ENCODE peak calls at places on chromosomes 5 and 9, in ten cellular contexts. Y, P, F, S, H, Q, G, B, T and X are unnamed samples. For H3K4me1, the result is how much of the 10 kb centered on the place peaks cover.

GRCh38 chr5:29252390-29252789 is 1941.1 kb upstream of the CDH6 start:
- DNase-seq in Y (no peak), P (no peak), F (no peak), S (no peak), H (no peak), Q (peak), G (no peak), B (no peak), T (no peak), X (no peak)

GRCh38 chr5:136028782-136029742 is at the start of gene TGFBI:
- DNase-seq in Y (no peak), P (peak), F (peak), S (peak), H (no peak), Q (peak), G (peak), B (peak), T (peak), X (peak)

GRCh38 chr9:137828527-137829259 is 48.9 kb upstream of the CACNA1B start:
- DNase-seq in Y (no peak), P (no peak), F (peak), S (no peak), H (no peak), Q (peak), G (no peak), B (peak), T (no peak), X (no peak)

GRCh38 chr5:3218096-3218495 is 377.5 kb upstream of the IRX1 start:
- DNase-seq in Y (no peak), P (peak), F (no peak), S (no peak), H (no peak), Q (no peak), G (no peak), B (no peak), T (peak), X (no peak)

GRCh38 chr9:37094751-37095150 is 25.6 kb upstream of the ZCCHC7 start:
- DNase-seq in Y (no peak), P (no peak), F (no peak), S (no peak), H (no peak), Q (no peak), G (no peak), B (no peak), T (no peak), X (no peak)

GRCh38 chr9:2857564-2858198 is 13.8 kb upstream of the PUM3 start:
- DNase-seq in Y (peak), P (peak), F (peak), S (peak), H (peak), Q (peak), G (peak), B (peak), T (peak), X (peak)

GRCh38 chr5:2740849-2741555 is 10.5 kb downstream of the IRX2 start:
- DNase-seq in Y (no peak), P (peak), F (no peak), S (no peak), H (no peak), Q (no peak), G (no peak), B (no peak), T (peak), X (no peak)

GRCh38 chr5:61811052-61811451 is 479.0 kb downstream of the ZSWIM6 start:
- DNase-seq in Y (no peak), P (no peak), F (peak), S (no peak), H (no peak), Q (no peak), G (no peak), B (peak), T (no peak), X (no peak)

GRCh38 chr9:86181379-86182315 is 77.8 kb downstream of the C9orf153 start:
- DNase-seq in Y (no peak), P (no peak), F (no peak), S (no peak), H (no peak), Q (no peak), G (no peak), B (no peak), T (no peak), X (no peak)

GRCh38 chr9:128550770-128551651 is 1.4 kb upstream of the SPTAN1 start:
- DNase-seq in Y (peak), P (no peak), F (peak), S (peak), H (no peak), Q (peak), G (no peak), B (peak), T (peak), X (no peak)

GRCh38 chr9:14052346-14052745 is 261.6 kb downstream of the NFIB start:
- DNase-seq in Y (no peak), P (no peak), F (no peak), S (no peak), H (no peak), Q (no peak), G (no peak), B (no peak), T (no peak), X (no peak)

GRCh38 chr9:22005083-22005699 is 3.9 kb downstream of the CDKN2B start:
- DNase-seq in Y (peak), P (no peak), F (peak), S (no peak), H (no peak), Q (peak), G (no peak), B (no peak), T (no peak), X (no peak)

GRCh38 chr9:95316794-95317118 is 753 bp downstream of the FANCC start:
- DNase-seq in Y (peak), P (peak), F (peak), S (peak), H (peak), Q (peak), G (peak), B (peak), T (peak), X (peak)

GRCh38 chr9:78507008-78507407 is 210.1 kb downstream of the PSAT1 start:
- DNase-seq in Y (no peak), P (no peak), F (no peak), S (no peak), H (no peak), Q (no peak), G (no peak), B (no peak), T (no peak), X (no peak)

GRCh38 chr9:6955251-6955921 is 197.6 kb downstream of the KDM4C start:
- DNase-seq in Y (peak), P (peak), F (peak), S (no peak), H (no peak), Q (no peak), G (no peak), B (peak), T (no peak), X (no peak)

GRCh38 chr5:1479066-1479465 is 33.8 kb upstream of the SLC6A3 start:
- DNase-seq in Y (no peak), P (no peak), F (no peak), S (no peak), H (no peak), Q (no peak), G (no peak), B (no peak), T (no peak), X (no peak)

GRCh38 chr9:135992486-135993408 is 31.6 kb upstream of the UBAC1 start:
- DNase-seq in Y (peak), P (peak), F (peak), S (peak), H (no peak), Q (peak), G (peak), B (peak), T (peak), X (peak)

GRCh38 chr5:40873481-40873880 is 32.3 kb downstream of the CARD6 start:
- DNase-seq in Y (no peak), P (no peak), F (no peak), S (no peak), H (no peak), Q (no peak), G (no peak), B (no peak), T (no peak), X (no peak)

GRCh38 chr9:130927338-130927737 is 11.7 kb downstream of the FIBCD1 start:
- DNase-seq in Y (no peak), P (no peak), F (peak), S (no peak), H (no peak), Q (no peak), G (no peak), B (peak), T (no peak), X (no peak)

GRCh38 chr5:2725957-2726356 is 25.5 kb downstream of the IRX2 start:
- DNase-seq in Y (no peak), P (peak), F (no peak), S (no peak), H (no peak), Q (peak), G (no peak), B (no peak), T (no peak), X (no peak)

GRCh38 chr5:79193643-79194042 is 42.3 kb upstream of the JMY start:
- DNase-seq in Y (peak), P (peak), F (peak), S (no peak), H (no peak), Q (no peak), G (peak), B (peak), T (no peak), X (peak)

GRCh38 chr5:136023935-136024645 is 4.7 kb upstream of the TGFBI start:
- DNase-seq in Y (peak), P (peak), F (peak), S (no peak), H (no peak), Q (no peak), G (no peak), B (peak), T (no peak), X (no peak)

GRCh38 chr5:96901384-96901783 is 25.1 kb downstream of the ERAP2 start:
- DNase-seq in Y (no peak), P (no peak), F (no peak), S (no peak), H (no peak), Q (peak), G (peak), B (no peak), T (no peak), X (no peak)

GRCh38 chr5:83418659-83419321 is 52.8 kb upstream of the VCAN start:
- DNase-seq in Y (no peak), P (no peak), F (no peak), S (no peak), H (no peak), Q (no peak), G (no peak), B (no peak), T (no peak), X (no peak)

GRCh38 chr9:79692857-79693571 is 121.2 kb downstream of the TLE4 start:
- DNase-seq in Y (peak), P (no peak), F (peak), S (no peak), H (no peak), Q (no peak), G (no peak), B (no peak), T (no peak), X (no peak)
- H3K4me1 ChIP-seq in Y (under half), P (under half), F (under half), S (under half), H (under half), Q (under half), G (under half), B (under half), T (under half), X (half or more)

GRCh38 chr9:32550046-32550608 is 2.0 kb upstream of the SMIM27 start:
- DNase-seq in Y (peak), P (no peak), F (peak), S (no peak), H (no peak), Q (no peak), G (peak), B (peak), T (no peak), X (no peak)
- H3K4me1 ChIP-seq in Y (under half), P (under half), F (under half), S (under half), H (under half), Q (under half), G (under half), B (under half), T (under half), X (under half)

GRCh38 chr5:158286827-158287226 is 427.9 kb upstream of the CLINT1 start:
- DNase-seq in Y (no peak), P (no peak), F (no peak), S (no peak), H (no peak), Q (no peak), G (peak), B (no peak), T (no peak), X (no peak)
- H3K4me1 ChIP-seq in Y (under half), P (under half), F (under half), S (under half), H (under half), Q (under half), G (under half), B (under half), T (under half), X (under half)

DNA sequence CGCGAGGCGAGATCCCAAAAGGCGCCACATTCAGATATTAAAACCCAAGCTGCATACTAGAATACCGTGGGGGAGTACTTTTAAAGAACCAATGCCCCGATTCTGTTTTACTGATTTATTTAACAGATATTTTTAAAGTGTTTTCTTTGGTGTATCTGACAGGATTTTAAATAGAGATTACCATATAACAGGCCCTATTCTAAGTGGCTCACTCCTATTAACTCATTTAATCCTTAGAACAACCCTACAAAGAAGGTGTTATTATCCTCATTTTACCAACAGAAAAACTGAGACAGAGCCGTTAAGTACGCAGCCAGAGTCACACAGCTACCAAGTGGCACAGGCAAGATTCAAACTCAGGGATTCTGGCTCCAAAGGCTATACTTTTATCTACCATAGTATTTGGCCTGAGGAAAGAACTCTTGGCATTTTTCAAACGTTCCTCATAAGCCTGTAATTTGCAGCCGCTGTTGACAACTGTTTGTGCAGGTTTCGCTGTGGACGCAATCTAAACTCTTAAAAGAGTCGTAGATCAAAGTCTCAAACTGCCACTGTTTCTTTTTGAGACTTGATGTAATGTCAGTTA is 550 bp upstream of the TMEM245 start:
- DNase-seq in Y (no peak), P (no peak), F (no peak), S (no peak), H (no peak), Q (no peak), G (no peak), B (no peak), T (no peak), X (no peak)
- H3K4me1 ChIP-seq in Y (under half), P (under half), F (under half), S (under half), H (under half), Q (under half), G (under half), B (under half), T (under half), X (under half)

GRCh38 chr5:57338849-57339340 is 143.7 kb downstream of the ACTBL2 start:
- DNase-seq in Y (no peak), P (no peak), F (no peak), S (no peak), H (no peak), Q (no peak), G (no peak), B (no peak), T (no peak), X (no peak)
- H3K4me1 ChIP-seq in Y (under half), P (under half), F (under half), S (under half), H (under half), Q (under half), G (under half), B (under half), T (under half), X (under half)

DNA sequence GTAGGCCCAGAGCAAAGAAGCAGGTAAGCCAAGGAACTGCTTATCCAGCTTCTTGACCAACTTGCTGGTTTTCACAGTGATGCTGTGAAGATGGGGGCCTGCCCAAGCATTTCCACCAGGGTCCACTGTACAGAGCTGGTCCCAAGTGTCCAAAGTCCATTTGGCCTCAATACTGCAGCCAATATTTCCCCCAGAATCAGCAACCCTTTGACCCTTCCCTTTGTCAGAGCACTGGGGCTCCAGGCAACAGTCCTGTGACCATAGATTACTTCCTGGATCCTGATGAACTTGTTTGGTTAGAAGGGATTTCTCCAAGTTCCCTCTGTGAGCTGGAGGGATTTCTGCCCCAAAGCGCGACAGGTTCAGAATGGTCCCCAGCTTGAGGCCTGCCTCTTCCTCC is 26.3 kb downstream of the FAXDC2 start:
- DNase-seq in Y (no peak), P (no peak), F (no peak), S (no peak), H (no peak), Q (no peak), G (no peak), B (no peak), T (no peak), X (no peak)
- H3K4me1 ChIP-seq in Y (under half), P (under half), F (under half), S (under half), H (under half), Q (under half), G (under half), B (under half), T (under half), X (under half)

GRCh38 chr9:106864533-106865143 is 1.7 kb downstream of the ZNF462 start:
- DNase-seq in Y (peak), P (no peak), F (peak), S (peak), H (no peak), Q (no peak), G (no peak), B (peak), T (no peak), X (peak)
- H3K4me1 ChIP-seq in Y (under half), P (under half), F (under half), S (under half), H (under half), Q (under half), G (under half), B (under half), T (half or more), X (under half)

DNA sequence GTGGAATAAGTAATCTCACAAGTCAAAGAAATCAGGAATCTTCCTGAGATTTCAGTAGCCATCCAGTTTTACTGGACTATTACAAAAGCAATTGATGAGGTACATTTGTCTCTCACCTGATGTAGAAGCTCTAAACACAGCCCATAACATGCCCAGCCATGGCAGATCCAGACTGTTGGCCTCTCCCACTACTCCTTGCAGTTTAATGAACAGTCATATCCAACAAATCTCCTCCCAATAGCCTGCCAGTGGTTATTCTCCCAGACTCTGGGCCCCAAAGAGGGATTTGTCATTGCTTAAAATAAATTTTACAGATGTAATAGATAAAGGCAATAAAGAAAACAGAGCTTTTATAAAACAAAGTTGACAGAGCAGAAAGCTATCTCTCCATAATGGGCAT is 80.8 kb downstream of the ZNF608 start:
- DNase-seq in Y (no peak), P (no peak), F (no peak), S (no peak), H (no peak), Q (no peak), G (no peak), B (no peak), T (no peak), X (no peak)
- H3K4me1 ChIP-seq in Y (under half), P (under half), F (under half), S (under half), H (under half), Q (under half), G (under half), B (under half), T (under half), X (half or more)

DNA sequence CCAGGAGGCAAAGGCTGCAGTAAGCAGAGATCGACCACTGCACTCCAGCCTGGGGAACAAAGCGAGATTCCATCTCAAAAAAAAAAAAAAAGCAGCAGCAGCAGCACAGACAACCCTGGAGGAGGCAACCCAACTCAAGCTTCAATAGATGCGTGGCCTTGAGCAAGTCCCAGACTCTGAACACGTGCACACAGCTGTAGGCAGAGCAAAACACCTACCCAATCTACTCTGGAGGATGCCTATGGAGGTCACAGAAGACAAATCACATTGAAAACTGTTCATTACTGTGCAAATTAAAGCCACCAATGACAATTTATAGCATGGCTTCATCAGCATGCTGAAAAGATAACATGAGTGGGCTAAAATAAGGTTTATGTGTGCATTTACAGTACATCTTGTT is 7.2 kb downstream of the TLE1 start:
- DNase-seq in Y (no peak), P (no peak), F (no peak), S (no peak), H (no peak), Q (no peak), G (no peak), B (no peak), T (no peak), X (no peak)
- H3K4me1 ChIP-seq in Y (under half), P (under half), F (under half), S (under half), H (under half), Q (under half), G (half or more), B (under half), T (under half), X (half or more)